ENCODE peak calls at places on chromosomes 5 and 9, in six cellular contexts. C, W, V, D, P and I are unnamed samples.

GRCh38 chr5:50699737-50700136 is 33.3 kb downstream of the PARP8 start:
- DNase-seq in C (no peak), W (no peak), V (no peak), D (no peak), P (no peak), I (no peak)

GRCh38 chr5:33734541-33734940 is 157.2 kb downstream of the ADAMTS12 start:
- DNase-seq in C (peak), W (no peak), V (no peak), D (no peak), P (no peak), I (no peak)

GRCh38 chr5:96683810-96684209 is 21.6 kb downstream of the CAST start:
- DNase-seq in C (no peak), W (no peak), V (no peak), D (no peak), P (no peak), I (no peak)

GRCh38 chr5:133293953-133294352 is 242.1 kb downstream of the HSPA4 start:
- DNase-seq in C (no peak), W (no peak), V (no peak), D (no peak), P (no peak), I (no peak)

GRCh38 chr9:93461810-93462209 is 8.4 kb upstream of the FAM120AOS start:
- DNase-seq in C (no peak), W (no peak), V (no peak), D (no peak), P (no peak), I (no peak)

GRCh38 chr5:121962347-121962670 is 534 bp downstream of the SRFBP1 start:
- DNase-seq in C (no peak), W (peak), V (no peak), D (no peak), P (no peak), I (no peak)

GRCh38 chr9:18478517-18479361 is 4.8 kb downstream of the ADAMTSL1 start:
- DNase-seq in C (no peak), W (no peak), V (no peak), D (no peak), P (no peak), I (no peak)

GRCh38 chr9:129558551-129559505 is 62.1 kb downstream of the C9orf50 start:
- DNase-seq in C (no peak), W (no peak), V (no peak), D (no peak), P (peak), I (no peak)

GRCh38 chr5:219492-219891 is 1.4 kb downstream of the SDHA start:
- DNase-seq in C (no peak), W (peak), V (peak), D (no peak), P (no peak), I (no peak)

GRCh38 chr9:88980732-88981336 is 10.4 kb upstream of the S1PR3 start:
- DNase-seq in C (no peak), W (no peak), V (no peak), D (no peak), P (no peak), I (no peak)

GRCh38 chr5:61313960-61314681 is 17.9 kb upstream of the ZSWIM6 start:
- DNase-seq in C (no peak), W (no peak), V (no peak), D (no peak), P (peak), I (no peak)

GRCh38 chr5:124746252-124746915 is at the start of gene ZNF608:
- DNase-seq in C (peak), W (no peak), V (peak), D (peak), P (peak), I (no peak)

GRCh38 chr5:32369032-32369431 is 56.3 kb upstream of the MTMR12 start:
- DNase-seq in C (no peak), W (no peak), V (no peak), D (no peak), P (no peak), I (no peak)

GRCh38 chr9:130254753-130255637 is 10.6 kb upstream of the HMCN2 start:
- DNase-seq in C (no peak), W (no peak), V (no peak), D (no peak), P (no peak), I (no peak)

GRCh38 chr9:73441890-73442818 is 290.5 kb downstream of the ANXA1 start:
- DNase-seq in C (no peak), W (no peak), V (no peak), D (no peak), P (no peak), I (no peak)

GRCh38 chr9:36903541-36904435 is 130.3 kb downstream of the PAX5 start:
- DNase-seq in C (no peak), W (no peak), V (no peak), D (no peak), P (peak), I (peak)

GRCh38 chr9:121398374-121398773 is 28.3 kb upstream of the STOM start:
- DNase-seq in C (no peak), W (no peak), V (no peak), D (no peak), P (no peak), I (no peak)

GRCh38 chr9:81499021-81499454 is 190.3 kb downstream of the TLE1 start:
- DNase-seq in C (peak), W (no peak), V (no peak), D (no peak), P (no peak), I (no peak)

GRCh38 chr5:72326298-72326649 is 6.1 kb downstream of the PTCD2 start:
- DNase-seq in C (no peak), W (no peak), V (no peak), D (no peak), P (no peak), I (no peak)

GRCh38 chr9:89799221-89799620 is 194.4 kb downstream of the GADD45G start:
- DNase-seq in C (no peak), W (no peak), V (no peak), D (no peak), P (no peak), I (no peak)

GRCh38 chr5:36728697-36729543 is 122.5 kb downstream of the SLC1A3 start:
- DNase-seq in C (no peak), W (peak), V (no peak), D (peak), P (peak), I (no peak)

GRCh38 chr5:135027318-135027698 is 6.7 kb downstream of the PITX1 start:
- DNase-seq in C (no peak), W (no peak), V (no peak), D (no peak), P (no peak), I (no peak)

GRCh38 chr5:13944564-13945195 is at the start of gene DNAH5:
- DNase-seq in C (no peak), W (no peak), V (no peak), D (no peak), P (no peak), I (no peak)

GRCh38 chr9:20838218-20838617 is 154.2 kb downstream of the FOCAD start:
- DNase-seq in C (no peak), W (no peak), V (no peak), D (no peak), P (no peak), I (no peak)

DNA sequence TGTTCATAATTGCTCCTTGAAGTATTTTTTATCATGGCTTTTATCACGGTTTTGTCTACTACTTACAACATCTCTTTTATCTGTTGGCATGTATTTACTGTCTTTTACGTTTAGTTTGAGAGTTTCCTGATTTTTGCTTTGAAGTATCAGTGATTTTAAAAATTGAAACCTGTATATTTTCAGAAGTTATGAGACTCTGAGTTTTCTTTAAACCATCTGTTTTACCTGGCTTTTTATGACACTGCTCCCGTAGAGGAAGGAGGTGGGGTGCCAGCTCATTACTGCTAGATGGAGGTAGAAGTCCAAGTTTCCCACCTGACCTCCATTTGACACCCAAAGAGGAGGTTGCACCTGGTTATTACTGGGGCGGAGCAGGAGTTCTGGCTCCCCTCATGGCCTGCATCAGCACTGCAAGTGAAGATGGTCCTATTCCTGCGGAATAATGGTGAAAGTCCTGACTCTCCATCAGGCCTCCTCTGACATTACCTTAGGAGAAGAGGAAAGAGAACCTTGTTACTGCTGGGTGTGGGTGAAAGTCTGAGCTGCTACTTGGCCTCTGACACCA is 10.0 kb upstream of the ZNF131 start:
- DNase-seq in C (no peak), W (peak), V (peak), D (no peak), P (peak), I (no peak)
- H3K4me3 ChIP-seq in C (no peak), W (no peak), V (no peak), D (no peak), P (no peak), I (no peak)

GRCh38 chr5:141040763-141041426 is 10.3 kb upstream of the PCDHB1 start:
- DNase-seq in C (peak), W (peak), V (peak), D (peak), P (peak), I (peak)
- H3K4me3 ChIP-seq in C (peak), W (no peak), V (peak), D (peak), P (peak), I (peak)

DNA sequence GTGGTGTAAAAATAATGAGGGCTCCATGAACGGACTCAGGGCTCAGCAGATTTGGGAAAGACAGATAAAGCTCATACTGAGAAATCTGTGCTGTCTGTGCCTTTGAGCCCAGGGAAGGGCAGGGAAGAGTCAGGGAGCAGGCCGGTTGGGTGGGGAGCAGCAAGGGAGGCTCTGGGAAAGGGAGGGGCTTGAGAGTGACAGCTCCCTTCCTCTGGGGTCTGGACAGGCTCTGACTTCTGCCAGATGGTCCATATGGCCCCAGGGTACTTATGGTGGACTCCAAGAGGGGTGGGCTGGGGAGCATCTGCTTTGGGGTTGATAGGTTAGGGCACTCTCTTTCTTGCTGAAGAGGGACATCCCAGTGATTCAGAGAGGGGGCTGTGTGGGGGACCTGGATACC is 2.1 kb downstream of the NPR2 start:
- DNase-seq in C (no peak), W (no peak), V (no peak), D (no peak), P (no peak), I (no peak)
- H3K4me3 ChIP-seq in C (no peak), W (no peak), V (no peak), D (no peak), P (no peak), I (no peak)

GRCh38 chr5:143118222-143118621 is 285.3 kb downstream of the NR3C1 start:
- DNase-seq in C (no peak), W (peak), V (no peak), D (no peak), P (no peak), I (no peak)
- H3K4me3 ChIP-seq in C (no peak), W (no peak), V (no peak), D (no peak), P (no peak), I (no peak)